ENCODE peak calls at places on chromosomes 6 and 20, in five cellular contexts. O is fibroblast of lung, W is neural progenitor cell, V is breast epithelium, P is mesendoderm. N is an unnamed sample. For H3K4me1, the result is how much of the 10 kb centered on the place peaks cover.

GRCh38 chr20:41074441-41074840 is 45.8 kb downstream of the TOP1 start:
- DNase-seq in O (no peak), W (no peak), V (no peak), P (no peak), N (no peak)

GRCh38 chr6:158707120-158707519 is 57.3 kb downstream of the SYTL3 start:
- DNase-seq in P (peak), W (no peak), O (peak), V (no peak), N (no peak)

GRCh38 chr20:6575912-6576391 is 191.5 kb upstream of the BMP2 start:
- DNase-seq in W (no peak), V (no peak), O (no peak), P (peak), N (no peak)

GRCh38 chr20:3805594-3806264 is 9.6 kb downstream of the CDC25B start:
- DNase-seq in W (no peak), O (peak), P (no peak), V (no peak), N (no peak)

GRCh38 chr20:51238675-51239305 is 215.9 kb upstream of the KCNG1 start:
- DNase-seq in O (no peak), V (no peak), W (no peak), P (no peak), N (no peak)

GRCh38 chr6:29705389-29706231 is 17.6 kb upstream of the HLA-F start:
- DNase-seq in P (peak), V (no peak), O (peak), W (peak), N (no peak)

GRCh38 chr20:57259179-57260021 is 7.0 kb downstream of the BMP7 start:
- DNase-seq in W (peak), O (no peak), P (peak), V (no peak), N (no peak)

GRCh38 chr6:56243518-56244070 is 3.8 kb downstream of the COL21A1 start:
- DNase-seq in W (no peak), P (no peak), O (no peak), V (no peak), N (no peak)

GRCh38 chr6:15436451-15436850 is 190.6 kb downstream of the JARID2 start:
- DNase-seq in V (no peak), O (no peak), W (no peak), P (no peak), N (no peak)
- H3K4me1 ChIP-seq in V (under half), O (under half), W (half or more), P (half or more), N (under half)

GRCh38 chr6:165163519-165163918 is 145.9 kb downstream of the C6orf118 start:
- DNase-seq in P (no peak), V (no peak), O (no peak), W (no peak), N (no peak)
- H3K4me3 ChIP-seq in P (no peak), V (no peak), O (no peak), W (no peak), N (no peak)

GRCh38 chr6:107660839-107661238 is 163.3 kb downstream of the SCML4 start:
- DNase-seq in O (no peak), V (no peak), P (no peak), W (no peak), N (no peak)
- H3K4me1 ChIP-seq in O (under half), V (under half), P (under half), W (under half), N (under half)

DNA sequence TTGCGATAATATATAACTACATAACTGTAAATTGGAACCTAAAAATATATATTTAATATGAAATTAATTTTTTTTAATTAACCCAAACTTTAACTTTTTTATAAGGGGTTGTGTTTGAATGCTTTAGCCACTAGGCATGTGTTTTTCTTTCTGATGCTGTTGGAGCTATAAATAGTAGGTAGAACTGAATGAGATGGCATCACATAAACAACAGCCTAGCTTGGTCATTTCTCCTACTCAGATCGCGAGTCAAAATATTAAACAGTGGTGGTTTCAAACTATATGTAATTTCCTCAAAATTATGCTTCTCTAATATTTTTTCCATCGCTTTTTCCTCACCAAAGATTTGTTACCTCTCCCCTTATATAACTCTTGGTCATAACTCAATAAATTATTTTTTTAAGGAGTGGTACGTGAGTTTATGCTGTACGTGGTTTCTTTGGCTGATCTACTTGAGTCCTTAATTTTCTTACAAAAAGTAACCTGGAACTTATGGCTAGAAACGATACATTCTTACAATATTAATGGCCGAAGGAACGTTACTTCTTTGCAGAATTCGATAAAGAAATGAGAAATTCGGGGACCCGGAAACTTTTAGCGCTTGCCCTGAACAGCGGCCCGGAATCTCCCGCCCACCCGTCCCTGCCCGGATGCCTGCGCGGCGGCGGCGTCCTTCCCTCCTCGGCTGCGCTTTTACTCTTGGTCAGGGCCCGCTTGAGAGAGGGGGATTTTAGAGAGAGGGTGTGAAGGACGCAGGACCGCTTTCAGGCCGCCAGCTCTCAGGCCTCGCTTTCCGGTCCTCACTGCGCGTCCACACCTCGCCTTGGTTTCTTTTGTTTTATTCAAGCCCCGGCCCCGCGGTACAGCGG is 243.5 kb downstream of the ARID1B start:
- DNase-seq in V (peak), O (peak), P (peak), W (peak), N (peak)
- H3K4me3 ChIP-seq in V (peak), O (peak), P (peak), W (peak), N (peak)

GRCh38 chr6:106538145-106538544 is 91.2 kb downstream of the RTN4IP1 start:
- DNase-seq in V (no peak), O (no peak), W (no peak), P (no peak), N (no peak)
- H3K4me1 ChIP-seq in V (under half), O (under half), W (under half), P (under half), N (under half)